ENCODE peak calls at places on chromosomes 11 and 22, in seven cellular contexts. One of them, this sample, is unnamed.
A peak's percentile ranks its signal among the peaks of the same experiment; 100 is the strongest.

GRCh38 chr11:79439893-79440450 is 858 bp downstream of the TENM4 start:
- DNase-seq in body of pancreas: peak; percentile 15
- DNase-seq in right lobe of liver: no peak
- DNase-seq in Peyer's patch: no peak
- DNase-seq in thyroid gland: peak; percentile 60
- DNase-seq in gastrocnemius medialis: no peak
- DNase-seq in IMR-90: no peak
- DNase-seq in this sample: peak; percentile 67

GRCh38 chr11:61111786-61112517 is 9.7 kb downstream of the CD5 start:
- DNase-seq in body of pancreas: no peak
- DNase-seq in right lobe of liver: no peak
- DNase-seq in Peyer's patch: peak; percentile 37
- DNase-seq in thyroid gland: no peak
- DNase-seq in gastrocnemius medialis: no peak
- DNase-seq in IMR-90: no peak
- DNase-seq in this sample: no peak

GRCh38 chr11:2932850-2933251 is 3.6 kb upstream of the PHLDA2 start:
- DNase-seq in body of pancreas: peak; percentile 14
- DNase-seq in right lobe of liver: no peak
- DNase-seq in Peyer's patch: no peak
- DNase-seq in thyroid gland: no peak
- DNase-seq in gastrocnemius medialis: no peak
- DNase-seq in IMR-90: peak; percentile 46
- DNase-seq in this sample: no peak

GRCh38 chr11:113896156-113896879 is 8.3 kb upstream of the HTR3B start:
- DNase-seq in body of pancreas: peak; percentile 51
- DNase-seq in right lobe of liver: no peak
- DNase-seq in Peyer's patch: peak; percentile 50
- DNase-seq in thyroid gland: peak; percentile 41
- DNase-seq in gastrocnemius medialis: no peak
- DNase-seq in IMR-90: peak; percentile 22
- DNase-seq in this sample: no peak

GRCh38 chr11:77959434-77959833 is 35.0 kb downstream of the INTS4 start:
- DNase-seq in body of pancreas: no peak
- DNase-seq in right lobe of liver: no peak
- DNase-seq in Peyer's patch: no peak
- DNase-seq in thyroid gland: no peak
- DNase-seq in gastrocnemius medialis: no peak
- DNase-seq in IMR-90: peak; percentile 61
- DNase-seq in this sample: no peak

GRCh38 chr11:20337526-20338154 is 25.9 kb upstream of the HTATIP2 start:
- DNase-seq in body of pancreas: no peak
- DNase-seq in right lobe of liver: no peak
- DNase-seq in Peyer's patch: no peak
- DNase-seq in thyroid gland: no peak
- DNase-seq in gastrocnemius medialis: no peak
- DNase-seq in IMR-90: peak; percentile 11
- DNase-seq in this sample: no peak

GRCh38 chr11:27392278-27392677 is 29.3 kb upstream of the CCDC34 start:
- DNase-seq in body of pancreas: no peak
- DNase-seq in right lobe of liver: no peak
- DNase-seq in Peyer's patch: no peak
- DNase-seq in thyroid gland: no peak
- DNase-seq in gastrocnemius medialis: no peak
- DNase-seq in IMR-90: no peak
- DNase-seq in this sample: no peak

GRCh38 chr11:18697581-18697980 is 998 bp upstream of the TMEM86A start:
- DNase-seq in body of pancreas: no peak
- DNase-seq in right lobe of liver: no peak
- DNase-seq in Peyer's patch: no peak
- DNase-seq in thyroid gland: no peak
- DNase-seq in gastrocnemius medialis: no peak
- DNase-seq in IMR-90: no peak
- DNase-seq in this sample: no peak

GRCh38 chr11:128437137-128437536 is 150.2 kb downstream of the ETS1 start:
- DNase-seq in body of pancreas: no peak
- DNase-seq in right lobe of liver: no peak
- DNase-seq in Peyer's patch: no peak
- DNase-seq in thyroid gland: peak; percentile 52
- DNase-seq in gastrocnemius medialis: no peak
- DNase-seq in IMR-90: peak; percentile 79
- DNase-seq in this sample: no peak

GRCh38 chr11:46293616-46294015 is 16.2 kb downstream of the CREB3L1 start:
- DNase-seq in body of pancreas: no peak
- DNase-seq in right lobe of liver: no peak
- DNase-seq in Peyer's patch: no peak
- DNase-seq in thyroid gland: no peak
- DNase-seq in gastrocnemius medialis: no peak
- DNase-seq in IMR-90: peak; percentile 98
- DNase-seq in this sample: no peak

GRCh38 chr22:30305906-30306628 is 16.8 kb upstream of the CASTOR1 start:
- DNase-seq in body of pancreas: no peak
- DNase-seq in right lobe of liver: no peak
- DNase-seq in Peyer's patch: no peak
- DNase-seq in thyroid gland: no peak
- DNase-seq in gastrocnemius medialis: no peak
- DNase-seq in IMR-90: no peak
- DNase-seq in this sample: no peak

GRCh38 chr11:84214557-84214956 is 928.4 kb upstream of the CCDC90B start:
- DNase-seq in body of pancreas: no peak
- DNase-seq in right lobe of liver: no peak
- DNase-seq in Peyer's patch: no peak
- DNase-seq in thyroid gland: no peak
- DNase-seq in gastrocnemius medialis: no peak
- DNase-seq in IMR-90: no peak
- DNase-seq in this sample: no peak

GRCh38 chr22:20012741-20013331 is 3.8 kb downstream of the ARVCF start:
- DNase-seq in body of pancreas: no peak
- DNase-seq in right lobe of liver: no peak
- DNase-seq in Peyer's patch: no peak
- DNase-seq in thyroid gland: no peak
- DNase-seq in gastrocnemius medialis: no peak
- DNase-seq in IMR-90: no peak
- DNase-seq in this sample: no peak

GRCh38 chr11:24754406-24754805 is 257.6 kb downstream of the LUZP2 start:
- DNase-seq in body of pancreas: no peak
- DNase-seq in right lobe of liver: no peak
- DNase-seq in Peyer's patch: no peak
- DNase-seq in thyroid gland: no peak
- DNase-seq in gastrocnemius medialis: no peak
- DNase-seq in IMR-90: peak; percentile 30
- DNase-seq in this sample: no peak

GRCh38 chr11:73530109-73530508 is 67.8 kb downstream of the FAM168A start:
- DNase-seq in body of pancreas: no peak
- DNase-seq in right lobe of liver: no peak
- DNase-seq in Peyer's patch: no peak
- DNase-seq in thyroid gland: no peak
- DNase-seq in gastrocnemius medialis: no peak
- DNase-seq in IMR-90: no peak
- DNase-seq in this sample: no peak

GRCh38 chr11:102177974-102178631 is 67.9 kb downstream of the YAP1 start:
- DNase-seq in body of pancreas: no peak
- DNase-seq in right lobe of liver: no peak
- DNase-seq in Peyer's patch: no peak
- DNase-seq in thyroid gland: peak; percentile 6
- DNase-seq in gastrocnemius medialis: no peak
- DNase-seq in IMR-90: peak; percentile 94
- DNase-seq in this sample: no peak

GRCh38 chr11:12802418-12803085 is 128.3 kb downstream of the TEAD1 start:
- DNase-seq in body of pancreas: peak; percentile 95
- DNase-seq in right lobe of liver: peak; percentile 89
- DNase-seq in Peyer's patch: no peak
- DNase-seq in thyroid gland: peak; percentile 94
- DNase-seq in gastrocnemius medialis: no peak
- DNase-seq in IMR-90: peak; percentile 90
- DNase-seq in this sample: no peak

GRCh38 chr11:111585371-111585770 is 16.9 kb upstream of the SIK2 start:
- DNase-seq in body of pancreas: no peak
- DNase-seq in right lobe of liver: no peak
- DNase-seq in Peyer's patch: no peak
- DNase-seq in thyroid gland: no peak
- DNase-seq in gastrocnemius medialis: no peak
- DNase-seq in IMR-90: peak; percentile 90
- DNase-seq in this sample: no peak

GRCh38 chr11:70739811-70740474 is 341.6 kb downstream of the CTTN start:
- DNase-seq in body of pancreas: peak; percentile 5
- DNase-seq in right lobe of liver: no peak
- DNase-seq in Peyer's patch: no peak
- DNase-seq in thyroid gland: no peak
- DNase-seq in gastrocnemius medialis: no peak
- DNase-seq in IMR-90: no peak
- DNase-seq in this sample: no peak

GRCh38 chr22:44676441-44677298 is 25.3 kb upstream of the PRR5 start:
- DNase-seq in body of pancreas: no peak
- DNase-seq in right lobe of liver: no peak
- DNase-seq in Peyer's patch: no peak
- DNase-seq in thyroid gland: no peak
- DNase-seq in gastrocnemius medialis: no peak
- DNase-seq in IMR-90: peak; percentile 13
- DNase-seq in this sample: no peak
- TF ChIP-seq POLR2A in body of pancreas: no peak
- TF ChIP-seq POLR2A in right lobe of liver: no peak
- TF ChIP-seq POLR2A in Peyer's patch: peak; percentile 60
- TF ChIP-seq POLR2A in thyroid gland: no peak
- TF ChIP-seq POLR2A in gastrocnemius medialis: no peak
- TF ChIP-seq POLR2A in IMR-90: no peak
- TF ChIP-seq POLR2A in this sample: no peak

GRCh38 chr22:39979048-39979447 is 15.7 kb upstream of the FAM83F start:
- DNase-seq in body of pancreas: no peak
- DNase-seq in right lobe of liver: no peak
- DNase-seq in Peyer's patch: no peak
- DNase-seq in thyroid gland: no peak
- DNase-seq in gastrocnemius medialis: no peak
- DNase-seq in IMR-90: no peak
- DNase-seq in this sample: no peak
- H3K27me3 ChIP-seq in body of pancreas: no peaks in the 10 kb centered on the region
- H3K27me3 ChIP-seq in right lobe of liver: no peaks in the 10 kb centered on the region
- H3K27me3 ChIP-seq in Peyer's patch: no peaks in the 10 kb centered on the region
- H3K27me3 ChIP-seq in thyroid gland: no peaks in the 10 kb centered on the region
- H3K27me3 ChIP-seq in gastrocnemius medialis: peaks cover 1% of the 10 kb centered on the region
- H3K27me3 ChIP-seq in IMR-90: peaks cover 65% of the 10 kb centered on the region
- H3K27me3 ChIP-seq in this sample: peaks cover 17% of the 10 kb centered on the region

DNA sequence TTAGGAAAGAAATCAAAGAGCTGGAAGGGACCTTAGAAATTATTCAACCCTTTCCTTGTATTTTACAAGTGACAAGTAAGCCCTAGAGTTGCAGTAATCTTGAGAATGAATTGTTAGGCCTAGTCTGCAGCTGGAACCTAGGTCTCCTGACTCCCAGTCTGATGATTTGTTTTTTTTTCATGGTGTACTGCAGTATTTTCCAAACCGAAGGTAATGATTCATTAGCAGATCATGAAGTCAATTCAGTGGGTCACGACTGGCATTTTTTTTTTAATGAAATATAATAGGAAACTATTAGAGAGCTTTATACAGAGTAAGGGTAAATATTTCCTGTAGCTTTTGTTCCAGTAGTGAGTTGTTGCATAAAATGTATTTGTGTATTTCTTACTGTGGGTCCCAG is 42.8 kb downstream of the EXT2 start:
- DNase-seq in body of pancreas: no peak
- DNase-seq in right lobe of liver: no peak
- DNase-seq in Peyer's patch: no peak
- DNase-seq in thyroid gland: no peak
- DNase-seq in gastrocnemius medialis: no peak
- DNase-seq in IMR-90: peak; percentile 39
- DNase-seq in this sample: no peak
- TF ChIP-seq POLR2A in body of pancreas: no peak
- TF ChIP-seq POLR2A in right lobe of liver: no peak
- TF ChIP-seq POLR2A in Peyer's patch: no peak
- TF ChIP-seq POLR2A in thyroid gland: no peak
- TF ChIP-seq POLR2A in gastrocnemius medialis: no peak
- TF ChIP-seq POLR2A in IMR-90: no peak
- TF ChIP-seq POLR2A in this sample: no peak

GRCh38 chr22:25895678-25896077 is 153.7 kb downstream of the MYO18B start:
- DNase-seq in body of pancreas: no peak
- DNase-seq in right lobe of liver: no peak
- DNase-seq in Peyer's patch: no peak
- DNase-seq in thyroid gland: no peak
- DNase-seq in gastrocnemius medialis: no peak
- DNase-seq in IMR-90: no peak
- DNase-seq in this sample: no peak
- H3K27me3 ChIP-seq in body of pancreas: no peaks in the 10 kb centered on the region
- H3K27me3 ChIP-seq in right lobe of liver: no peaks in the 10 kb centered on the region
- H3K27me3 ChIP-seq in Peyer's patch: no peaks in the 10 kb centered on the region
- H3K27me3 ChIP-seq in thyroid gland: no peaks in the 10 kb centered on the region
- H3K27me3 ChIP-seq in gastrocnemius medialis: no peaks in the 10 kb centered on the region
- H3K27me3 ChIP-seq in IMR-90: no peaks in the 10 kb centered on the region
- H3K27me3 ChIP-seq in this sample: peaks cover 24% of the 10 kb centered on the region

GRCh38 chr11:107840120-107840479 is 18.5 kb downstream of the SLC35F2 start:
- DNase-seq in body of pancreas: no peak
- DNase-seq in right lobe of liver: no peak
- DNase-seq in Peyer's patch: no peak
- DNase-seq in thyroid gland: peak; percentile 48
- DNase-seq in gastrocnemius medialis: peak; percentile 10
- DNase-seq in IMR-90: no peak
- DNase-seq in this sample: peak; percentile 75
- TF ChIP-seq POLR2A in body of pancreas: no peak
- TF ChIP-seq POLR2A in right lobe of liver: no peak
- TF ChIP-seq POLR2A in Peyer's patch: no peak
- TF ChIP-seq POLR2A in thyroid gland: no peak
- TF ChIP-seq POLR2A in gastrocnemius medialis: no peak
- TF ChIP-seq POLR2A in IMR-90: no peak
- TF ChIP-seq POLR2A in this sample: no peak

This sample was measured in suprapubic skin.